ENCODE peak calls at places on chromosomes 11 and 22, in six cellular contexts. V is uterus, Q is AG09319, B is suprapubic skin, D is sciatic nerve, J is neural crest cell. K is an unnamed sample.
A peak's percentile ranks its signal among the peaks of the same experiment; 100 is the strongest.

GRCh38 chr11:65251476-65251875 is 10.3 kb upstream of the POLA2 start:
- DNase-seq in V (no peak), Q (no peak), B (no peak), D (no peak), J (no peak), K (no peak)

GRCh38 chr11:93614111-93614784 is 47.2 kb upstream of the CEP295 start:
- DNase-seq in V (no peak), Q (no peak), B (no peak), D (no peak), J (peak; percentile 5), K (peak; percentile 10)

GRCh38 chr11:68038718-68039525 is at the start of gene TCIRG1:
- DNase-seq in V (peak; percentile 87), Q (peak; percentile 56), B (no peak), D (peak; percentile 93), J (peak; percentile 32), K (peak; percentile 77)

GRCh38 chr11:18632841-18633240 is 1.3 kb downstream of the SPTY2D1 start:
- DNase-seq in V (no peak), Q (no peak), B (no peak), D (no peak), J (no peak), K (no peak)

GRCh38 chr22:20061481-20061861 is 18.6 kb upstream of the DGCR8 start:
- DNase-seq in V (no peak), Q (no peak), B (no peak), D (no peak), J (no peak), K (no peak)

GRCh38 chr22:41524809-41525449 is 19.3 kb downstream of the POLR3H start:
- DNase-seq in V (no peak), Q (no peak), B (peak; percentile 77), D (no peak), J (no peak), K (no peak)

GRCh38 chr11:102669664-102670063 is 35.9 kb downstream of the MMP27 start:
- DNase-seq in V (no peak), Q (no peak), B (no peak), D (no peak), J (no peak), K (no peak)

GRCh38 chr11:78647266-78647915 is 72.7 kb upstream of the NARS2 start:
- DNase-seq in V (no peak), Q (no peak), B (no peak), D (no peak), J (no peak), K (no peak)

GRCh38 chr11:721913-722811 is 16.1 kb downstream of the EPS8L2 start:
- DNase-seq in V (no peak), Q (no peak), B (no peak), D (peak; percentile 67), J (no peak), K (peak; percentile 75)

GRCh38 chr11:47328449-47329390 is 23.8 kb downstream of the MYBPC3 start:
- DNase-seq in V (no peak), Q (no peak), B (no peak), D (no peak), J (no peak), K (no peak)

GRCh38 chr22:31286360-31287255 is 5.7 kb downstream of the PIK3IP1 start:
- DNase-seq in V (peak; percentile 32), Q (no peak), B (no peak), D (no peak), J (no peak), K (peak; percentile 57)

GRCh38 chr11:111193924-111194490 is 51.5 kb upstream of the POU2AF2 start:
- DNase-seq in V (no peak), Q (no peak), B (no peak), D (no peak), J (no peak), K (no peak)

GRCh38 chr11:102986815-102987214 is 31.3 kb upstream of the MMP13 start:
- DNase-seq in V (no peak), Q (no peak), B (no peak), D (no peak), J (no peak), K (no peak)

GRCh38 chr11:61297741-61298140 is 2.6 kb upstream of the VWCE start:
- DNase-seq in V (peak; percentile 47), Q (peak; percentile 83), B (no peak), D (peak; percentile 70), J (no peak), K (no peak)

GRCh38 chr11:57476223-57476882 is 16.0 kb downstream of the RTN4RL2 start:
- DNase-seq in V (no peak), Q (no peak), B (no peak), D (no peak), J (no peak), K (no peak)

GRCh38 chr11:12410006-12410728 is 32.8 kb downstream of the PARVA start:
- DNase-seq in V (peak; percentile 71), Q (no peak), B (no peak), D (no peak), J (no peak), K (no peak)

GRCh38 chr22:35334010-35334409 is 34.3 kb downstream of the TOM1 start:
- DNase-seq in V (no peak), Q (no peak), B (no peak), D (no peak), J (no peak), K (no peak)

GRCh38 chr11:33633251-33634003 is 67.2 kb downstream of the C11orf91 start:
- DNase-seq in V (no peak), Q (no peak), B (no peak), D (no peak), J (no peak), K (no peak)

GRCh38 chr11:95835351-95835750 is 45.1 kb downstream of the CEP57 start:
- DNase-seq in V (no peak), Q (no peak), B (no peak), D (no peak), J (no peak), K (no peak)

GRCh38 chr11:13102865-13103539 is 93.9 kb downstream of the RASSF10 start:
- DNase-seq in V (no peak), Q (no peak), B (no peak), D (no peak), J (no peak), K (no peak)

GRCh38 chr11:59224419-59224928 is 11.7 kb upstream of the MPEG1 start:
- DNase-seq in V (peak; percentile 34), Q (no peak), B (no peak), D (no peak), J (no peak), K (no peak)